ENCODE peak calls at places on chromosomes 7 and 10, in eight cellular contexts. O is HCT116; P is activated gamma-delta T cell treated with anti-CD3 and anti-CD28 coated beads, Interleukin-2, amount 50 U/mL, for 16 hours; N is activated naive CD8-positive, alpha-beta T cell treated with anti-CD3 and anti-CD28 coated beads for 36 hours; I is T-helper 9 cell; K is T follicular helper cell; J is tibial nerve; Q is NCI-H460. S is an unnamed sample.

GRCh38 chr7:93728292-93728691 is 153.8 kb upstream of the CALCR start:
- DNase-seq in K (no peak), Q (no peak), J (no peak), N (no peak), P (no peak), I (no peak), O (no peak), S (peak; percentile 10)

GRCh38 chr10:24718031-24718855 is 5.4 kb downstream of the ARHGAP21 start:
- DNase-seq in O (no peak), Q (peak; percentile 61), I (no peak), P (no peak), N (no peak), K (no peak), J (no peak), S (peak; percentile 24)

GRCh38 chr7:83468251-83468739 is 180.6 kb downstream of the SEMA3E start:
- DNase-seq in O (peak; percentile 89), Q (peak; percentile 95), N (no peak), P (no peak), J (peak; percentile 26), K (no peak), I (no peak), S (peak; percentile 98)

GRCh38 chr10:110486680-110487410 is 10.9 kb upstream of the DUSP5 start:
- DNase-seq in N (no peak), I (no peak), J (no peak), P (no peak), Q (no peak), K (no peak), O (no peak), S (no peak)

GRCh38 chr7:149291036-149291835 is 29.2 kb downstream of the ZNF783 start:
- DNase-seq in J (no peak), N (no peak), K (no peak), I (no peak), P (no peak), Q (no peak), O (no peak), S (no peak)

GRCh38 chr7:37357277-37357996 is 91.2 kb downstream of the ELMO1 start:
- DNase-seq in I (no peak), N (no peak), O (no peak), Q (no peak), K (no peak), J (no peak), P (no peak), S (peak; percentile 11)

GRCh38 chr7:111855842-111856227 is 293.5 kb upstream of the IMMP2L start:
- DNase-seq in Q (no peak), O (no peak), I (no peak), P (no peak), N (no peak), K (no peak), J (no peak), S (no peak)

GRCh38 chr10:96651998-96652431 is 65.2 kb upstream of the TM9SF3 start:
- DNase-seq in I (no peak), J (no peak), N (peak; percentile 66), P (peak; percentile 47), O (no peak), Q (no peak), K (no peak), S (no peak)

GRCh38 chr10:91616124-91616523 is 16.7 kb downstream of the PPP1R3C start:
- DNase-seq in Q (no peak), P (no peak), N (no peak), J (no peak), O (no peak), I (no peak), K (no peak), S (no peak)

GRCh38 chr10:6065406-6065805 is 3.2 kb upstream of the IL2RA start:
- DNase-seq in I (no peak), N (no peak), P (no peak), O (no peak), J (no peak), K (no peak), Q (no peak), S (no peak)

GRCh38 chr10:43921881-43922280 is 273.2 kb upstream of the ZNF32 start:
- DNase-seq in N (no peak), O (no peak), P (no peak), Q (no peak), I (no peak), K (no peak), J (no peak), S (no peak)

GRCh38 chr10:126064512-126064911 is 168.1 kb downstream of the FANK1 start:
- DNase-seq in I (no peak), K (no peak), Q (no peak), O (no peak), N (no peak), J (no peak), P (no peak), S (no peak)

GRCh38 chr10:63977329-63977923 is 456.2 kb downstream of the REEP3 start:
- DNase-seq in I (no peak), N (peak; percentile 10), K (no peak), J (no peak), P (no peak), Q (peak; percentile 51), O (peak; percentile 50), S (peak; percentile 50)

GRCh38 chr7:39187130-39187529 is 209.4 kb downstream of the POU6F2 start:
- DNase-seq in J (no peak), O (no peak), N (no peak), I (no peak), P (no peak), Q (no peak), K (no peak), S (no peak)

GRCh38 chr10:110034596-110034995 is 26.8 kb downstream of the ADD3 start:
- DNase-seq in J (no peak), P (no peak), K (no peak), N (no peak), I (no peak), O (no peak), Q (no peak), S (no peak)

GRCh38 chr7:79284226-79284625 is 169.2 kb downstream of the MAGI2 start:
- DNase-seq in P (no peak), K (no peak), O (no peak), I (no peak), J (no peak), N (no peak), Q (no peak), S (no peak)

GRCh38 chr10:124072541-124072940 is 20.9 kb downstream of the CHST15 start:
- DNase-seq in O (no peak), P (no peak), Q (no peak), I (no peak), J (no peak), N (no peak), K (no peak), S (no peak)

GRCh38 chr7:108203433-108204002 is 73.4 kb upstream of the LAMB4 start:
- DNase-seq in I (no peak), N (no peak), O (no peak), Q (no peak), J (no peak), P (no peak), K (no peak), S (no peak)

GRCh38 chr7:47826754-47827153 is 121.5 kb downstream of the PKD1L1 start:
- DNase-seq in K (no peak), J (no peak), O (no peak), Q (no peak), P (no peak), N (no peak), I (no peak), S (no peak)

GRCh38 chr10:114691442-114691941 is 33.4 kb upstream of the ABLIM1 start:
- DNase-seq in N (no peak), O (no peak), I (no peak), Q (peak; percentile 56), P (no peak), J (no peak), K (no peak), S (peak; percentile 48)

GRCh38 chr7:38858281-38858884 is 50.6 kb downstream of the VPS41 start:
- DNase-seq in Q (peak; percentile 9), O (no peak), N (no peak), I (no peak), P (no peak), J (no peak), K (no peak), S (peak; percentile 84)

GRCh38 chr7:56537952-56538351 is 421.7 kb upstream of the NUPR2 start:
- DNase-seq in P (no peak), I (no peak), Q (no peak), O (no peak), N (no peak), J (no peak), K (no peak), S (no peak)

GRCh38 chr7:27191081-27191715 is 6.2 kb upstream of the HOXA11 start:
- DNase-seq in O (no peak), K (no peak), P (no peak), I (no peak), J (peak; percentile 11), Q (no peak), N (no peak), S (no peak)

GRCh38 chr7:14765731-14766130 is 136.8 kb downstream of the DGKB start:
- DNase-seq in K (no peak), Q (no peak), P (no peak), N (no peak), J (no peak), I (no peak), O (no peak), S (no peak)

GRCh38 chr10:66180651-66181318 is 745.1 kb upstream of the LRRTM3 start:
- DNase-seq in I (no peak), J (no peak), P (no peak), K (no peak), O (peak; percentile 47), N (no peak), Q (peak; percentile 65), S (peak; percentile 39)

GRCh38 chr10:60397792-60398191 is 8.1 kb upstream of the ANK3 start:
- DNase-seq in I (no peak), P (no peak), K (no peak), J (no peak), O (no peak), N (no peak), Q (no peak), S (no peak)

GRCh38 chr7:139959718-139960117 is 103.0 kb downstream of the PARP12 start:
- DNase-seq in I (no peak), K (no peak), J (no peak), P (no peak), O (no peak), N (no peak), Q (no peak), S (no peak)

GRCh38 chr7:81159402-81159801 is 240.6 kb upstream of the SEMA3C start:
- DNase-seq in I (no peak), K (no peak), Q (no peak), P (no peak), J (no peak), O (peak; percentile 13), N (no peak), S (no peak)

GRCh38 chr7:106568680-106569499 is 92.1 kb downstream of the CCDC71L start:
- DNase-seq in N (peak; percentile 6), I (no peak), Q (peak; percentile 85), O (peak; percentile 52), J (no peak), K (no peak), P (no peak), S (no peak)

GRCh38 chr10:72079356-72079755 is 9.0 kb downstream of the SPOCK2 start:
- DNase-seq in I (peak; percentile 59), P (peak; percentile 70), K (peak; percentile 65), O (no peak), Q (no peak), N (peak; percentile 80), J (no peak), S (no peak)

GRCh38 chr7:424961-425793 is 94.5 kb downstream of the PDGFA start:
- DNase-seq in K (no peak), N (no peak), J (no peak), Q (no peak), O (no peak), I (no peak), P (no peak), S (no peak)

S was measured in dermis microvascular lymphatic vessel endothelial cell.